ENCODE peak calls at places on chromosome 11, in seven cellular contexts. One of them, this sample, is unnamed.

GRCh38 chr11:45857834-45858492 is 10.7 kb downstream of the CRY2 start:
- DNase-seq in fibroblast of lung: peak; percentile 95
- DNase-seq in endodermal cell: no peak
- DNase-seq in uterus: peak; percentile 65
- DNase-seq in astrocyte of the spinal cord: peak; percentile 92
- DNase-seq in suprapubic skin: no peak
- DNase-seq in cardiac fibroblast: peak; percentile 95
- DNase-seq in this sample: peak; percentile 96

GRCh38 chr11:9146477-9146876 is 55.1 kb upstream of the SCUBE2 start:
- DNase-seq in astrocyte of the spinal cord: no peak
- DNase-seq in uterus: no peak
- DNase-seq in suprapubic skin: no peak
- DNase-seq in endodermal cell: no peak
- DNase-seq in cardiac fibroblast: no peak
- DNase-seq in fibroblast of lung: no peak
- DNase-seq in this sample: no peak

GRCh38 chr11:33376331-33377099 is 119.3 kb downstream of the HIPK3 start:
- DNase-seq in uterus: no peak
- DNase-seq in endodermal cell: peak; percentile 80
- DNase-seq in cardiac fibroblast: peak; percentile 36
- DNase-seq in suprapubic skin: no peak
- DNase-seq in astrocyte of the spinal cord: no peak
- DNase-seq in fibroblast of lung: peak; percentile 35
- DNase-seq in this sample: no peak

GRCh38 chr11:10038916-10039315 is 255.1 kb downstream of the SBF2 start:
- DNase-seq in astrocyte of the spinal cord: no peak
- DNase-seq in endodermal cell: no peak
- DNase-seq in uterus: no peak
- DNase-seq in fibroblast of lung: peak; percentile 36
- DNase-seq in suprapubic skin: no peak
- DNase-seq in cardiac fibroblast: peak; percentile 73
- DNase-seq in this sample: peak; percentile 51

GRCh38 chr11:76723548-76723947 is 53.0 kb upstream of the LRRC32 start:
- DNase-seq in fibroblast of lung: no peak
- DNase-seq in astrocyte of the spinal cord: no peak
- DNase-seq in cardiac fibroblast: no peak
- DNase-seq in uterus: no peak
- DNase-seq in suprapubic skin: no peak
- DNase-seq in endodermal cell: no peak
- DNase-seq in this sample: no peak

GRCh38 chr11:114282488-114282887 is 13.7 kb upstream of the NNMT start:
- DNase-seq in uterus: no peak
- DNase-seq in cardiac fibroblast: no peak
- DNase-seq in endodermal cell: no peak
- DNase-seq in fibroblast of lung: no peak
- DNase-seq in suprapubic skin: no peak
- DNase-seq in astrocyte of the spinal cord: no peak
- DNase-seq in this sample: no peak

GRCh38 chr11:76860539-76861475 is at the start of gene ACER3:
- DNase-seq in cardiac fibroblast: peak; percentile 93
- DNase-seq in astrocyte of the spinal cord: peak; percentile 80
- DNase-seq in endodermal cell: peak; percentile 97
- DNase-seq in suprapubic skin: peak; percentile 93
- DNase-seq in uterus: peak; percentile 91
- DNase-seq in fibroblast of lung: peak; percentile 82
- DNase-seq in this sample: peak; percentile 88

GRCh38 chr11:103929168-103929903 is 107.1 kb upstream of the DDI1 start:
- DNase-seq in fibroblast of lung: no peak
- DNase-seq in cardiac fibroblast: no peak
- DNase-seq in suprapubic skin: no peak
- DNase-seq in astrocyte of the spinal cord: no peak
- DNase-seq in endodermal cell: no peak
- DNase-seq in uterus: no peak
- DNase-seq in this sample: no peak

GRCh38 chr11:68214173-68215086 is 1.3 kb upstream of the KMT5B start:
- DNase-seq in suprapubic skin: peak; percentile 79
- DNase-seq in endodermal cell: peak; percentile 75
- DNase-seq in fibroblast of lung: no peak
- DNase-seq in astrocyte of the spinal cord: no peak
- DNase-seq in cardiac fibroblast: no peak
- DNase-seq in uterus: no peak
- DNase-seq in this sample: peak; percentile 14

GRCh38 chr11:70710192-70710965 is 312.1 kb downstream of the CTTN start:
- DNase-seq in fibroblast of lung: no peak
- DNase-seq in uterus: no peak
- DNase-seq in astrocyte of the spinal cord: no peak
- DNase-seq in suprapubic skin: no peak
- DNase-seq in cardiac fibroblast: no peak
- DNase-seq in endodermal cell: no peak
- DNase-seq in this sample: no peak

GRCh38 chr11:64224891-64225607 is 937 bp downstream of the TRPT1 start:
- DNase-seq in cardiac fibroblast: no peak
- DNase-seq in astrocyte of the spinal cord: no peak
- DNase-seq in endodermal cell: peak; percentile 54
- DNase-seq in uterus: no peak
- DNase-seq in fibroblast of lung: no peak
- DNase-seq in suprapubic skin: no peak
- DNase-seq in this sample: no peak

GRCh38 chr11:21963013-21963412 is 229.9 kb upstream of the ANO5 start:
- DNase-seq in uterus: no peak
- DNase-seq in endodermal cell: no peak
- DNase-seq in astrocyte of the spinal cord: no peak
- DNase-seq in suprapubic skin: no peak
- DNase-seq in cardiac fibroblast: no peak
- DNase-seq in fibroblast of lung: no peak
- DNase-seq in this sample: no peak

GRCh38 chr11:121250843-121251242 is 41.7 kb upstream of the SC5D start:
- DNase-seq in cardiac fibroblast: no peak
- DNase-seq in endodermal cell: no peak
- DNase-seq in suprapubic skin: no peak
- DNase-seq in uterus: no peak
- DNase-seq in astrocyte of the spinal cord: peak; percentile 26
- DNase-seq in fibroblast of lung: peak; percentile 72
- DNase-seq in this sample: peak; percentile 34

GRCh38 chr11:64040684-64041267 is 5.0 kb downstream of the FLRT1 start:
- DNase-seq in cardiac fibroblast: no peak
- DNase-seq in endodermal cell: peak; percentile 85
- DNase-seq in astrocyte of the spinal cord: no peak
- DNase-seq in suprapubic skin: no peak
- DNase-seq in uterus: no peak
- DNase-seq in fibroblast of lung: no peak
- DNase-seq in this sample: no peak

GRCh38 chr11:75022759-75023396 is 34.1 kb downstream of the NEU3 start:
- DNase-seq in fibroblast of lung: peak; percentile 68
- DNase-seq in suprapubic skin: no peak
- DNase-seq in uterus: peak; percentile 65
- DNase-seq in cardiac fibroblast: peak; percentile 92
- DNase-seq in endodermal cell: peak; percentile 96
- DNase-seq in astrocyte of the spinal cord: peak; percentile 84
- DNase-seq in this sample: peak; percentile 93

GRCh38 chr11:18245396-18245795 is 3.1 kb downstream of the SAA2 start:
- DNase-seq in astrocyte of the spinal cord: no peak
- DNase-seq in endodermal cell: no peak
- DNase-seq in suprapubic skin: no peak
- DNase-seq in uterus: no peak
- DNase-seq in cardiac fibroblast: no peak
- DNase-seq in fibroblast of lung: peak; percentile 15
- DNase-seq in this sample: no peak

GRCh38 chr11:18239655-18240054 is 3.1 kb upstream of the SAA4 start:
- DNase-seq in suprapubic skin: no peak
- DNase-seq in fibroblast of lung: no peak
- DNase-seq in astrocyte of the spinal cord: no peak
- DNase-seq in uterus: no peak
- DNase-seq in cardiac fibroblast: no peak
- DNase-seq in endodermal cell: no peak
- DNase-seq in this sample: no peak

GRCh38 chr11:18248561-18248960 is at the start of gene SAA2:
- DNase-seq in fibroblast of lung: no peak
- DNase-seq in endodermal cell: no peak
- DNase-seq in cardiac fibroblast: no peak
- DNase-seq in astrocyte of the spinal cord: no peak
- DNase-seq in uterus: no peak
- DNase-seq in suprapubic skin: no peak
- DNase-seq in this sample: peak; percentile 5

GRCh38 chr11:18243783-18244362 is 4.6 kb downstream of the SAA2 start:
- DNase-seq in fibroblast of lung: peak; percentile 56
- DNase-seq in uterus: no peak
- DNase-seq in endodermal cell: peak; percentile 87
- DNase-seq in astrocyte of the spinal cord: peak; percentile 73
- DNase-seq in cardiac fibroblast: peak; percentile 86
- DNase-seq in suprapubic skin: no peak
- DNase-seq in this sample: peak; percentile 88
- TF ChIP-seq CTCF in fibroblast of lung: peak; percentile 95
- TF ChIP-seq CTCF in uterus: no peak
- TF ChIP-seq CTCF in endodermal cell: peak; percentile 94
- TF ChIP-seq CTCF in astrocyte of the spinal cord: peak; percentile 84
- TF ChIP-seq CTCF in cardiac fibroblast: peak; percentile 97
- TF ChIP-seq CTCF in suprapubic skin: no peak
- TF ChIP-seq CTCF in this sample: peak; percentile 96

GRCh38 chr11:61075891-61076290 is 26.4 kb upstream of the CD5 start:
- DNase-seq in astrocyte of the spinal cord: peak; percentile 63
- DNase-seq in uterus: no peak
- DNase-seq in endodermal cell: no peak
- DNase-seq in fibroblast of lung: peak; percentile 70
- DNase-seq in suprapubic skin: no peak
- DNase-seq in cardiac fibroblast: peak; percentile 58
- DNase-seq in this sample: peak; percentile 78
- H3K4me3 ChIP-seq in astrocyte of the spinal cord: no peak overlapping the region
- H3K4me3 ChIP-seq in uterus: no peak overlapping the region
- H3K4me3 ChIP-seq in endodermal cell: no peak overlapping the region
- H3K4me3 ChIP-seq in fibroblast of lung: no peak overlapping the region
- H3K4me3 ChIP-seq in suprapubic skin: no peak overlapping the region
- H3K4me3 ChIP-seq in cardiac fibroblast: no peak overlapping the region
- H3K4me3 ChIP-seq in this sample: no peak overlapping the region

GRCh38 chr11:11988099-11988651 is 20.3 kb downstream of the DKK3 start:
- DNase-seq in cardiac fibroblast: peak; percentile 26
- DNase-seq in suprapubic skin: peak; percentile 34
- DNase-seq in uterus: no peak
- DNase-seq in astrocyte of the spinal cord: peak; percentile 71
- DNase-seq in fibroblast of lung: peak; percentile 86
- DNase-seq in endodermal cell: peak; percentile 50
- DNase-seq in this sample: peak; percentile 71

GRCh38 chr11:11988862-11989261 is 19.6 kb downstream of the DKK3 start:
- DNase-seq in uterus: no peak
- DNase-seq in astrocyte of the spinal cord: no peak
- DNase-seq in fibroblast of lung: no peak
- DNase-seq in endodermal cell: peak; percentile 60
- DNase-seq in suprapubic skin: peak; percentile 26
- DNase-seq in cardiac fibroblast: no peak
- DNase-seq in this sample: no peak

GRCh38 chr11:11985954-11986949 is 22.2 kb downstream of the DKK3 start:
- DNase-seq in uterus: no peak
- DNase-seq in endodermal cell: peak; percentile 88
- DNase-seq in cardiac fibroblast: no peak
- DNase-seq in fibroblast of lung: no peak
- DNase-seq in suprapubic skin: peak; percentile 13
- DNase-seq in astrocyte of the spinal cord: no peak
- DNase-seq in this sample: no peak

GRCh38 chr11:11985016-11985715 is 23.3 kb downstream of the DKK3 start:
- DNase-seq in uterus: no peak
- DNase-seq in fibroblast of lung: peak; percentile 90
- DNase-seq in endodermal cell: peak; percentile 46
- DNase-seq in astrocyte of the spinal cord: peak; percentile 48
- DNase-seq in suprapubic skin: peak; percentile 61
- DNase-seq in cardiac fibroblast: peak; percentile 63
- DNase-seq in this sample: peak; percentile 65

GRCh38 chr11:11987503-11988022 is 20.9 kb downstream of the DKK3 start:
- DNase-seq in astrocyte of the spinal cord: peak; percentile 55
- DNase-seq in cardiac fibroblast: peak; percentile 55
- DNase-seq in suprapubic skin: no peak
- DNase-seq in uterus: no peak
- DNase-seq in endodermal cell: peak; percentile 75
- DNase-seq in fibroblast of lung: peak; percentile 89
- DNase-seq in this sample: peak; percentile 67
- TF ChIP-seq CTCF in astrocyte of the spinal cord: peak; percentile 44
- TF ChIP-seq CTCF in cardiac fibroblast: peak; percentile 52
- TF ChIP-seq CTCF in suprapubic skin: no peak
- TF ChIP-seq CTCF in uterus: no peak
- TF ChIP-seq CTCF in endodermal cell: peak; percentile 67
- TF ChIP-seq CTCF in fibroblast of lung: peak; percentile 54
- TF ChIP-seq CTCF in this sample: peak; percentile 53

GRCh38 chr11:47592970-47593369 is 1.2 kb downstream of the C1QTNF4 start:
- DNase-seq in astrocyte of the spinal cord: no peak
- DNase-seq in cardiac fibroblast: no peak
- DNase-seq in endodermal cell: no peak
- DNase-seq in fibroblast of lung: no peak
- DNase-seq in uterus: no peak
- DNase-seq in suprapubic skin: no peak
- DNase-seq in this sample: no peak

GRCh38 chr11:47595029-47595428 is 818 bp upstream of the C1QTNF4 start:
- DNase-seq in cardiac fibroblast: no peak
- DNase-seq in endodermal cell: no peak
- DNase-seq in fibroblast of lung: no peak
- DNase-seq in suprapubic skin: no peak
- DNase-seq in astrocyte of the spinal cord: no peak
- DNase-seq in uterus: no peak
- DNase-seq in this sample: no peak

GRCh38 chr11:47595967-47596366 is 1.8 kb upstream of the C1QTNF4 start:
- DNase-seq in fibroblast of lung: no peak
- DNase-seq in suprapubic skin: no peak
- DNase-seq in endodermal cell: no peak
- DNase-seq in cardiac fibroblast: no peak
- DNase-seq in astrocyte of the spinal cord: no peak
- DNase-seq in uterus: no peak
- DNase-seq in this sample: no peak

GRCh38 chr11:47593492-47593933 is 698 bp downstream of the C1QTNF4 start:
- DNase-seq in fibroblast of lung: no peak
- DNase-seq in uterus: no peak
- DNase-seq in endodermal cell: no peak
- DNase-seq in cardiac fibroblast: no peak
- DNase-seq in suprapubic skin: no peak
- DNase-seq in astrocyte of the spinal cord: no peak
- DNase-seq in this sample: no peak

DNA sequence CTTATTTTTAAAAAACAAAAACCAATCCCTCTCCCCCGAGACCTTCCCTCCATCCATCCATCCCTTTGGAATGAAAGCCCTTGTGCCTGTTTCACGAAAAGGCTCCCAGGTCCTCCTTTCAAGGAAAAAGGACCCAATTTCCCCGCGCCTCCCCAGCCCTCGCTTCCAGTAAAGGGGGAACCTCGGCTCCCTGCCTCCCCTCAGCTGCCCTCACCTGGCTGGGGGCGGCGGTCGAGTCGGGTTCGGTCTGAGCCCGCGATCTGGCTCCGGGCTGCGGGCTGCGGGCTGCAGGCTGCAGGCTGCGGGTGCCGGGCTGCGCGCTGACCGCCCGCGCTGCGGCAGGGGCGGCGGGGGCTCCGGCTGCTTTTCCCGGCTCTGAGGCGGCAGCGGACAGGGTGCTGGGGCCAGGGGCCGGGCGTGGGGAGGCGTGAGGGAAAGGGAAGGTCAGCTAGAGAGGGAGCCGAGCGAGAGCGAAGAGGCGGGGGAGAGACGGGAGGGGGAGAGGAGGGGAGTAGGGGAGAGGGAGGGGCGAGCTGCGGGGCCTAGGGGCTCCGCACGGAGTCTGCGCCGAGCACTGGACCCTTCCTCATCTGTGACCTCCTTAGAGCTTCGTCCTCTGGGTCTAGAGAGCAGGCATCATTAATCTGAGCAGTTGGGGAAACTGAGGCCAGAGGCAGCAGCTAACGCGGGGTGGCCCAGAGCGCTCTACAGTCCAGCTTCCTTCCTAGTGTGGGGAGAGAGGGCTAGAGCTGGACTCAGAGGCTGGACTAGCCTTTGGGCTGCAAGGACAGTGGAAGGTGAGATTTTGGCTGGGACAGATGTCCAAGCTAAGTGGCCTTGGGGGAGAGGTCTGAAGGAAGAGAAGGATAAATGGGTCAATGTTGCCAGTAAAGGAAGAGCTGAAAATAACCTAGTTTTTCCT is at the start of gene C1QTNF4:
- DNase-seq in fibroblast of lung: no peak
- DNase-seq in astrocyte of the spinal cord: no peak
- DNase-seq in endodermal cell: peak; percentile 78
- DNase-seq in uterus: no peak
- DNase-seq in cardiac fibroblast: no peak
- DNase-seq in suprapubic skin: no peak
- DNase-seq in this sample: no peak
- H3K4me3 ChIP-seq in fibroblast of lung: peak within 1 kb of the TSS; percentile 28
- H3K4me3 ChIP-seq in astrocyte of the spinal cord: peak within 1 kb of the TSS; percentile 6
- H3K4me3 ChIP-seq in endodermal cell: peak within 1 kb of the TSS; percentile 82
- H3K4me3 ChIP-seq in uterus: peak within 1 kb of the TSS; percentile 8
- H3K4me3 ChIP-seq in cardiac fibroblast: no peak within 1 kb of the TSS
- H3K4me3 ChIP-seq in suprapubic skin: peak within 1 kb of the TSS; percentile 48
- H3K4me3 ChIP-seq in this sample: peak within 1 kb of the TSS; percentile 37

This sample was measured in choroid plexus epithelial cell.